ENCODE peak calls at places on chromosomes 11 and 22, in eight cellular contexts. G, N, W, K, Y, F, B and M are unnamed samples.
A peak's percentile ranks its signal among the peaks of the same experiment; 100 is the strongest.

GRCh38 chr11:63762662-63763505 is 5.7 kb downstream of the ZFTA start:
- DNase-seq in G (no peak), N (no peak), K (peak; percentile 71), F (no peak), W (no peak), B (peak; percentile 20), Y (no peak), M (no peak)

GRCh38 chr11:131888230-131888826 is 517.9 kb downstream of the NTM start:
- DNase-seq in G (no peak), W (no peak), F (no peak), B (peak; percentile 33), K (no peak), Y (no peak), N (no peak), M (peak; percentile 28)

GRCh38 chr11:125588505-125588904 is 4.1 kb upstream of the STT3A start:
- DNase-seq in B (peak; percentile 35), W (peak; percentile 16), K (no peak), G (no peak), Y (no peak), N (peak; percentile 44), F (no peak), M (no peak)

GRCh38 chr22:49586873-49587272 is 240.8 kb downstream of the BRD1 start:
- DNase-seq in K (no peak), Y (no peak), G (no peak), W (no peak), F (no peak), B (no peak), N (no peak), M (no peak)

GRCh38 chr11:126158054-126158791 is 53.2 kb downstream of the RPUSD4 start:
- DNase-seq in Y (no peak), N (no peak), W (no peak), K (no peak), B (no peak), G (peak; percentile 70), F (no peak), M (no peak)

GRCh38 chr11:67304511-67305113 is 1.3 kb downstream of the SSH3 start:
- DNase-seq in F (no peak), G (no peak), B (no peak), W (no peak), K (no peak), N (no peak), Y (no peak), M (no peak)

GRCh38 chr22:48389916-48390315 is 1437.8 kb downstream of the BRD1 start:
- DNase-seq in W (no peak), G (no peak), F (no peak), Y (no peak), B (no peak), N (no peak), K (no peak), M (no peak)

GRCh38 chr11:121210445-121210970 is 82.1 kb upstream of the SC5D start:
- DNase-seq in B (no peak), K (no peak), G (no peak), F (no peak), W (no peak), Y (no peak), N (no peak), M (no peak)

GRCh38 chr11:82523141-82523540 is 210.5 kb downstream of the FAM181B start:
- DNase-seq in B (no peak), G (no peak), F (no peak), N (no peak), W (no peak), K (peak; percentile 48), Y (no peak), M (peak; percentile 85)

GRCh38 chr11:35087648-35088047 is 51.3 kb upstream of the CD44 start:
- DNase-seq in W (no peak), K (no peak), N (no peak), Y (no peak), G (no peak), F (no peak), B (peak; percentile 49), M (no peak)

GRCh38 chr11:74085542-74085892 is 76.6 kb upstream of the UCP3 start:
- DNase-seq in G (peak; percentile 15), W (no peak), F (no peak), K (no peak), B (no peak), Y (no peak), N (peak; percentile 51), M (no peak)

GRCh38 chr11:117175104-117175503 is 3.4 kb upstream of the SIDT2 start:
- DNase-seq in Y (no peak), F (no peak), G (no peak), N (no peak), W (no peak), K (no peak), B (no peak), M (no peak)

GRCh38 chr22:37601540-37602442 is 6.8 kb upstream of the GGA1 start:
- DNase-seq in Y (peak; percentile 42), F (peak; percentile 65), W (peak; percentile 56), N (peak; percentile 82), K (peak; percentile 97), G (peak; percentile 91), B (peak; percentile 42), M (no peak)

GRCh38 chr11:88318017-88318416 is 19.5 kb downstream of the CTSC start:
- DNase-seq in K (no peak), G (no peak), B (no peak), W (no peak), F (no peak), Y (no peak), N (no peak), M (no peak)

GRCh38 chr11:6544921-6545850 is 48.1 kb downstream of the DNHD1 start:
- DNase-seq in G (no peak), W (no peak), N (no peak), B (no peak), F (no peak), Y (no peak), K (no peak), M (no peak)

GRCh38 chr11:12086271-12087074 is 23.9 kb upstream of the MICAL2 start:
- DNase-seq in F (no peak), K (no peak), B (peak; percentile 87), W (peak; percentile 63), G (peak; percentile 37), Y (no peak), N (no peak), M (no peak)

GRCh38 chr22:31734512-31734911 is 15.4 kb downstream of the PRR14L start:
- DNase-seq in F (no peak), B (no peak), Y (no peak), G (peak; percentile 29), K (no peak), N (no peak), W (no peak), M (no peak)

DNA sequence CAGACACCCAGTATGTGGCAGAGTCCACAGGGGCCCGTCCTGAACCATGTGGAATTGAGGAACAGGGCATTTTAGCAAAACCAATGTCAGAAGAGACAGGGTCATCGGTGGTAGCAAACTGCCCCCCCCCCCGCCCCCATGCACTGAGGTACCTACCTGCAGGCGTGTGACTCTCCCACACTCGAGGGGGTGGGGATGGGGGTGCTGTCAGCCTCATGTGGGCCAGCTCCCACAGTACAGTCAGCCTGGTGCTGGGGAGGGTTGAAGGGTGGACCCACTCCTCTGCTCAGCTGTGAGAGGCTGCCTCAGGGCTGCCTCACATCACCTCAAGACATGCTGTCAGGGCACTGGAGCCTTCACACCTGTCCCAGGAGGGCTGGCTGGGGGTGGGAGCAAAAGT is 10.7 kb upstream of the SUSD2 start:
- DNase-seq in F (no peak), G (no peak), Y (no peak), W (no peak), B (no peak), N (no peak), K (no peak), M (no peak)
- H3K36me3 ChIP-seq in F (peaks cover 8% of the 10 kb centered on the region), G (peaks cover 74% of the 10 kb centered on the region), Y (peaks cover 12% of the 10 kb centered on the region), W (no peaks in the 10 kb centered on the region), B (peaks cover 11% of the 10 kb centered on the region), N (peaks cover 56% of the 10 kb centered on the region), K (peaks cover 3% of the 10 kb centered on the region), M (peaks cover 12% of the 10 kb centered on the region)

DNA sequence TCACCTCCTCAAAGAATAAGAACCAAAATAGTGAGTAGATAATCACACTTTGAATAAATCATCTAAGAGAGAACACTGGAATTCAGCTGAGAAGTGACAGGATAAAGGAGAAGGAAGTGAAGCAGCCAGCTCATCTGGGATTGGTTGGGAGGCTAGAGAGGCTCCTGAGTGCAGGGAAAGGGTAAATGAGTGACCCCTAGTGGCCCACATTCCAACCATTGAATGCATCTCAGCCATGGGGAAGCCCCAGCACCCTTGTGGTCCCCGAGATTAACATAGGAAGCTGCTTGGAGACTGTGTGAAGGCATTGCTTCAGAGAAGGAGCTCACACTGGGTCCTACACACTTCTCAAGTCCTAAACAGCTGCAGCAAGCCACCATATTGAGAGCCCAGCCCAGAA is 82.3 kb downstream of the JRKL start:
- DNase-seq in F (no peak), G (no peak), W (no peak), Y (no peak), N (no peak), K (peak; percentile 32), B (no peak), M (no peak)
- TF ChIP-seq EZH2 in F (no peak), G (no peak), W (no peak), Y (no peak), N (no peak), K (no peak), B (no peak), M (no peak)

GRCh38 chr22:21075516-21076138 is 29.9 kb downstream of the LRRC74B start:
- DNase-seq in K (no peak), W (no peak), B (no peak), Y (no peak), G (no peak), F (no peak), N (no peak), M (no peak)

GRCh38 chr22:21073482-21073881 is 27.7 kb downstream of the LRRC74B start:
- DNase-seq in N (no peak), Y (no peak), F (no peak), W (no peak), K (no peak), B (no peak), G (no peak), M (no peak)

GRCh38 chr22:21074092-21074715 is 28.5 kb downstream of the LRRC74B start:
- DNase-seq in F (no peak), N (no peak), G (no peak), W (peak; percentile 4), B (no peak), K (no peak), Y (no peak), M (no peak)

GRCh38 chr22:21070690-21071615 is 25.2 kb downstream of the LRRC74B start:
- DNase-seq in W (no peak), K (no peak), N (no peak), F (no peak), B (no peak), Y (no peak), G (no peak), M (no peak)

GRCh38 chr22:21073023-21073422 is 27.3 kb downstream of the LRRC74B start:
- DNase-seq in B (no peak), W (no peak), Y (no peak), G (no peak), N (no peak), F (no peak), K (no peak), M (no peak)
- TF ChIP-seq POLR2AphosphoS5 in B (no peak), W (no peak), Y (no peak), G (no peak), N (no peak), F (no peak), K (no peak), M (no peak)

GRCh38 chr11:68928108-68928429 is 24.4 kb downstream of the IGHMBP2 start:
- DNase-seq in K (no peak), F (no peak), N (no peak), G (no peak), W (no peak), Y (no peak), B (no peak), M (no peak)
- H3K36me3 ChIP-seq in K (peaks cover 29% of the 10 kb centered on the region), F (peaks cover 17% of the 10 kb centered on the region), N (peaks cover 86% of the 10 kb centered on the region), G (peaks cover 65% of the 10 kb centered on the region), W (peaks cover 46% of the 10 kb centered on the region), Y (peaks cover 18% of the 10 kb centered on the region), B (peaks cover 8% of the 10 kb centered on the region), M (peaks cover 71% of the 10 kb centered on the region)